ENCODE peak calls at places on chromosome 18, in eight cellular contexts. One of them, this sample, is unnamed.

GRCh38 chr18:22348521-22349316 is 69.0 kb downstream of the CTAGE1 start:
- DNase-seq in NCI-H2081: peak
- DNase-seq in NCI-H446: no peak
- DNase-seq in activated naive CD8-positive, alpha-beta T cell treated with anti-CD3 and anti-CD28 coated beads, Interleukin-2, amount 10 ng/mL, durations not matched to agents 7 days and 5 days: no peak
- DNase-seq in activated T-helper 1 cell treated with Interleukin-2 at 50 U/mL for 16 hours: no peak
- DNase-seq in brain microvascular endothelial cell: peak
- DNase-seq in Caki2: no peak
- DNase-seq in IMR-90: peak
- DNase-seq in this sample: peak

GRCh38 chr18:68484241-68484640 is 230.7 kb downstream of the TMX3 start:
- DNase-seq in brain microvascular endothelial cell: peak
- DNase-seq in NCI-H446: no peak
- DNase-seq in IMR-90: peak
- DNase-seq in activated naive CD8-positive, alpha-beta T cell treated with anti-CD3 and anti-CD28 coated beads, Interleukin-2, amount 10 ng/mL, durations not matched to agents 7 days and 5 days: no peak
- DNase-seq in NCI-H2081: no peak
- DNase-seq in activated T-helper 1 cell treated with Interleukin-2 at 50 U/mL for 16 hours: no peak
- DNase-seq in Caki2: no peak
- DNase-seq in this sample: peak

GRCh38 chr18:78477840-78478239 is 501.8 kb upstream of the SALL3 start:
- DNase-seq in NCI-H2081: no peak
- DNase-seq in activated T-helper 1 cell treated with Interleukin-2 at 50 U/mL for 16 hours: no peak
- DNase-seq in IMR-90: no peak
- DNase-seq in Caki2: no peak
- DNase-seq in activated naive CD8-positive, alpha-beta T cell treated with anti-CD3 and anti-CD28 coated beads, Interleukin-2, amount 10 ng/mL, durations not matched to agents 7 days and 5 days: no peak
- DNase-seq in NCI-H446: no peak
- DNase-seq in brain microvascular endothelial cell: no peak
- DNase-seq in this sample: no peak

GRCh38 chr18:75517286-75517685 is 89.8 kb upstream of the SMIM21 start:
- DNase-seq in brain microvascular endothelial cell: no peak
- DNase-seq in NCI-H446: no peak
- DNase-seq in activated T-helper 1 cell treated with Interleukin-2 at 50 U/mL for 16 hours: no peak
- DNase-seq in NCI-H2081: no peak
- DNase-seq in activated naive CD8-positive, alpha-beta T cell treated with anti-CD3 and anti-CD28 coated beads, Interleukin-2, amount 10 ng/mL, durations not matched to agents 7 days and 5 days: no peak
- DNase-seq in Caki2: no peak
- DNase-seq in IMR-90: no peak
- DNase-seq in this sample: no peak

GRCh38 chr18:68694316-68694715 is 20.6 kb downstream of the TMX3 start:
- DNase-seq in NCI-H2081: no peak
- DNase-seq in activated T-helper 1 cell treated with Interleukin-2 at 50 U/mL for 16 hours: no peak
- DNase-seq in IMR-90: no peak
- DNase-seq in brain microvascular endothelial cell: no peak
- DNase-seq in Caki2: no peak
- DNase-seq in activated naive CD8-positive, alpha-beta T cell treated with anti-CD3 and anti-CD28 coated beads, Interleukin-2, amount 10 ng/mL, durations not matched to agents 7 days and 5 days: no peak
- DNase-seq in NCI-H446: peak
- DNase-seq in this sample: no peak

GRCh38 chr18:68940754-68941153 is 142.9 kb downstream of the CCDC102B start:
- DNase-seq in activated T-helper 1 cell treated with Interleukin-2 at 50 U/mL for 16 hours: no peak
- DNase-seq in NCI-H2081: no peak
- DNase-seq in NCI-H446: no peak
- DNase-seq in brain microvascular endothelial cell: no peak
- DNase-seq in IMR-90: no peak
- DNase-seq in Caki2: peak
- DNase-seq in activated naive CD8-positive, alpha-beta T cell treated with anti-CD3 and anti-CD28 coated beads, Interleukin-2, amount 10 ng/mL, durations not matched to agents 7 days and 5 days: no peak
- DNase-seq in this sample: no peak

GRCh38 chr18:10927290-10927979 is 221.9 kb downstream of the PIEZO2 start:
- DNase-seq in activated naive CD8-positive, alpha-beta T cell treated with anti-CD3 and anti-CD28 coated beads, Interleukin-2, amount 10 ng/mL, durations not matched to agents 7 days and 5 days: no peak
- DNase-seq in NCI-H2081: no peak
- DNase-seq in Caki2: peak
- DNase-seq in activated T-helper 1 cell treated with Interleukin-2 at 50 U/mL for 16 hours: no peak
- DNase-seq in IMR-90: peak
- DNase-seq in NCI-H446: no peak
- DNase-seq in brain microvascular endothelial cell: peak
- DNase-seq in this sample: peak

GRCh38 chr18:34222025-34222395 is 2.7 kb downstream of the NOL4 start:
- DNase-seq in Caki2: no peak
- DNase-seq in NCI-H2081: peak
- DNase-seq in brain microvascular endothelial cell: no peak
- DNase-seq in IMR-90: no peak
- DNase-seq in activated T-helper 1 cell treated with Interleukin-2 at 50 U/mL for 16 hours: no peak
- DNase-seq in activated naive CD8-positive, alpha-beta T cell treated with anti-CD3 and anti-CD28 coated beads, Interleukin-2, amount 10 ng/mL, durations not matched to agents 7 days and 5 days: no peak
- DNase-seq in NCI-H446: peak
- DNase-seq in this sample: no peak

GRCh38 chr18:31057031-31057430 is 14.5 kb upstream of the DSC3 start:
- DNase-seq in activated naive CD8-positive, alpha-beta T cell treated with anti-CD3 and anti-CD28 coated beads, Interleukin-2, amount 10 ng/mL, durations not matched to agents 7 days and 5 days: no peak
- DNase-seq in brain microvascular endothelial cell: no peak
- DNase-seq in Caki2: no peak
- DNase-seq in NCI-H446: no peak
- DNase-seq in NCI-H2081: no peak
- DNase-seq in IMR-90: no peak
- DNase-seq in activated T-helper 1 cell treated with Interleukin-2 at 50 U/mL for 16 hours: no peak
- DNase-seq in this sample: no peak

GRCh38 chr18:56321470-56321869 is 316.9 kb downstream of the TXNL1 start:
- DNase-seq in NCI-H2081: no peak
- DNase-seq in NCI-H446: no peak
- DNase-seq in Caki2: no peak
- DNase-seq in IMR-90: no peak
- DNase-seq in activated T-helper 1 cell treated with Interleukin-2 at 50 U/mL for 16 hours: no peak
- DNase-seq in activated naive CD8-positive, alpha-beta T cell treated with anti-CD3 and anti-CD28 coated beads, Interleukin-2, amount 10 ng/mL, durations not matched to agents 7 days and 5 days: no peak
- DNase-seq in brain microvascular endothelial cell: no peak
- DNase-seq in this sample: no peak

GRCh38 chr18:28961669-28962228 is 784.8 kb upstream of the CDH2 start:
- DNase-seq in IMR-90: peak
- DNase-seq in activated T-helper 1 cell treated with Interleukin-2 at 50 U/mL for 16 hours: no peak
- DNase-seq in brain microvascular endothelial cell: peak
- DNase-seq in activated naive CD8-positive, alpha-beta T cell treated with anti-CD3 and anti-CD28 coated beads, Interleukin-2, amount 10 ng/mL, durations not matched to agents 7 days and 5 days: no peak
- DNase-seq in NCI-H2081: peak
- DNase-seq in NCI-H446: peak
- DNase-seq in Caki2: peak
- DNase-seq in this sample: peak

GRCh38 chr18:36829362-36830140 is 624 bp downstream of the KIAA1328 start:
- DNase-seq in IMR-90: peak
- DNase-seq in activated naive CD8-positive, alpha-beta T cell treated with anti-CD3 and anti-CD28 coated beads, Interleukin-2, amount 10 ng/mL, durations not matched to agents 7 days and 5 days: no peak
- DNase-seq in activated T-helper 1 cell treated with Interleukin-2 at 50 U/mL for 16 hours: no peak
- DNase-seq in brain microvascular endothelial cell: no peak
- DNase-seq in NCI-H446: no peak
- DNase-seq in NCI-H2081: no peak
- DNase-seq in Caki2: peak
- DNase-seq in this sample: peak

GRCh38 chr18:5309888-5310470 is 14.5 kb upstream of the ZBTB14 start:
- DNase-seq in brain microvascular endothelial cell: no peak
- DNase-seq in Caki2: no peak
- DNase-seq in activated T-helper 1 cell treated with Interleukin-2 at 50 U/mL for 16 hours: no peak
- DNase-seq in NCI-H446: no peak
- DNase-seq in activated naive CD8-positive, alpha-beta T cell treated with anti-CD3 and anti-CD28 coated beads, Interleukin-2, amount 10 ng/mL, durations not matched to agents 7 days and 5 days: no peak
- DNase-seq in NCI-H2081: no peak
- DNase-seq in IMR-90: no peak
- DNase-seq in this sample: no peak

GRCh38 chr18:44693030-44693784 is 12.5 kb downstream of the SETBP1 start:
- DNase-seq in NCI-H2081: no peak
- DNase-seq in brain microvascular endothelial cell: no peak
- DNase-seq in NCI-H446: no peak
- DNase-seq in Caki2: no peak
- DNase-seq in IMR-90: no peak
- DNase-seq in activated T-helper 1 cell treated with Interleukin-2 at 50 U/mL for 16 hours: no peak
- DNase-seq in activated naive CD8-positive, alpha-beta T cell treated with anti-CD3 and anti-CD28 coated beads, Interleukin-2, amount 10 ng/mL, durations not matched to agents 7 days and 5 days: no peak
- DNase-seq in this sample: peak

GRCh38 chr18:11981633-11982366 is 493 bp downstream of the IMPA2 start:
- DNase-seq in brain microvascular endothelial cell: no peak
- DNase-seq in IMR-90: peak
- DNase-seq in NCI-H446: no peak
- DNase-seq in activated T-helper 1 cell treated with Interleukin-2 at 50 U/mL for 16 hours: no peak
- DNase-seq in NCI-H2081: no peak
- DNase-seq in Caki2: peak
- DNase-seq in activated naive CD8-positive, alpha-beta T cell treated with anti-CD3 and anti-CD28 coated beads, Interleukin-2, amount 10 ng/mL, durations not matched to agents 7 days and 5 days: no peak
- DNase-seq in this sample: peak

GRCh38 chr18:13548944-13549878 is 177.1 kb downstream of the FAM210A start:
- DNase-seq in NCI-H446: no peak
- DNase-seq in NCI-H2081: no peak
- DNase-seq in Caki2: no peak
- DNase-seq in brain microvascular endothelial cell: no peak
- DNase-seq in IMR-90: no peak
- DNase-seq in activated T-helper 1 cell treated with Interleukin-2 at 50 U/mL for 16 hours: no peak
- DNase-seq in activated naive CD8-positive, alpha-beta T cell treated with anti-CD3 and anti-CD28 coated beads, Interleukin-2, amount 10 ng/mL, durations not matched to agents 7 days and 5 days: no peak
- DNase-seq in this sample: no peak

GRCh38 chr18:39839782-39840181 is 2115.3 kb upstream of the PIK3C3 start:
- DNase-seq in activated T-helper 1 cell treated with Interleukin-2 at 50 U/mL for 16 hours: no peak
- DNase-seq in IMR-90: peak
- DNase-seq in NCI-H2081: no peak
- DNase-seq in NCI-H446: no peak
- DNase-seq in brain microvascular endothelial cell: peak
- DNase-seq in activated naive CD8-positive, alpha-beta T cell treated with anti-CD3 and anti-CD28 coated beads, Interleukin-2, amount 10 ng/mL, durations not matched to agents 7 days and 5 days: no peak
- DNase-seq in Caki2: no peak
- DNase-seq in this sample: peak

GRCh38 chr18:37567061-37567993 is 1.7 kb upstream of the CELF4 start:
- DNase-seq in NCI-H446: no peak
- DNase-seq in activated naive CD8-positive, alpha-beta T cell treated with anti-CD3 and anti-CD28 coated beads, Interleukin-2, amount 10 ng/mL, durations not matched to agents 7 days and 5 days: no peak
- DNase-seq in NCI-H2081: peak
- DNase-seq in activated T-helper 1 cell treated with Interleukin-2 at 50 U/mL for 16 hours: no peak
- DNase-seq in IMR-90: no peak
- DNase-seq in Caki2: no peak
- DNase-seq in brain microvascular endothelial cell: no peak
- DNase-seq in this sample: no peak

GRCh38 chr18:50853863-50854271 is 25.1 kb upstream of the ME2 start:
- DNase-seq in NCI-H446: no peak
- DNase-seq in IMR-90: peak
- DNase-seq in brain microvascular endothelial cell: peak
- DNase-seq in Caki2: no peak
- DNase-seq in activated naive CD8-positive, alpha-beta T cell treated with anti-CD3 and anti-CD28 coated beads, Interleukin-2, amount 10 ng/mL, durations not matched to agents 7 days and 5 days: no peak
- DNase-seq in activated T-helper 1 cell treated with Interleukin-2 at 50 U/mL for 16 hours: no peak
- DNase-seq in NCI-H2081: no peak
- DNase-seq in this sample: peak

GRCh38 chr18:79317718-79318117 is 78.0 kb upstream of the NFATC1 start:
- DNase-seq in activated naive CD8-positive, alpha-beta T cell treated with anti-CD3 and anti-CD28 coated beads, Interleukin-2, amount 10 ng/mL, durations not matched to agents 7 days and 5 days: no peak
- DNase-seq in NCI-H446: peak
- DNase-seq in brain microvascular endothelial cell: no peak
- DNase-seq in activated T-helper 1 cell treated with Interleukin-2 at 50 U/mL for 16 hours: no peak
- DNase-seq in IMR-90: no peak
- DNase-seq in NCI-H2081: no peak
- DNase-seq in Caki2: no peak
- DNase-seq in this sample: no peak

This sample was measured in fibroblast of lung.